ENCODE peak calls at places on chromosomes 13 and 19, in four cellular contexts. X is GM23248, S is left ventricle myocardium inferior, J is astrocyte. P is an unnamed sample. For H3K9me3 and H3K4me1, the result is how much of the 10 kb centered on the place peaks cover.

GRCh38 chr19:56133858-56134654 is 7.0 kb upstream of the ZNF444 start:
- DNase-seq in X (peak), S (no peak), J (no peak), P (no peak)

GRCh38 chr19:49327878-49328544 is 3.0 kb upstream of the SLC6A16 start:
- DNase-seq in X (peak), S (no peak), J (no peak), P (peak)

GRCh38 chr13:97753942-97754670 is 199.4 kb upstream of the IPO5 start:
- DNase-seq in X (no peak), S (no peak), J (no peak), P (no peak)

GRCh38 chr19:13788991-13789390 is 6.3 kb upstream of the ZSWIM4 start:
- DNase-seq in X (peak), S (no peak), J (peak), P (peak)

GRCh38 chr19:5321851-5322681 is 18.5 kb downstream of the PTPRS start:
- DNase-seq in X (no peak), S (no peak), J (no peak), P (no peak)

GRCh38 chr19:16366433-16367268 is 42.0 kb downstream of the KLF2 start:
- DNase-seq in X (no peak), S (no peak), J (no peak), P (no peak)

GRCh38 chr13:46598140-46598819 is 45.3 kb downstream of the LRCH1 start:
- DNase-seq in X (no peak), S (no peak), J (no peak), P (no peak)

GRCh38 chr13:113070855-113071254 is 34.7 kb upstream of the F7 start:
- DNase-seq in X (no peak), S (no peak), J (no peak), P (no peak)

GRCh38 chr19:51884713-51885112 is 3.0 kb downstream of the ZNF577 start:
- DNase-seq in X (no peak), S (no peak), J (no peak), P (no peak)
- H3K9me3 ChIP-seq in X (under half), S (under half), J (under half), P (under half)

DNA sequence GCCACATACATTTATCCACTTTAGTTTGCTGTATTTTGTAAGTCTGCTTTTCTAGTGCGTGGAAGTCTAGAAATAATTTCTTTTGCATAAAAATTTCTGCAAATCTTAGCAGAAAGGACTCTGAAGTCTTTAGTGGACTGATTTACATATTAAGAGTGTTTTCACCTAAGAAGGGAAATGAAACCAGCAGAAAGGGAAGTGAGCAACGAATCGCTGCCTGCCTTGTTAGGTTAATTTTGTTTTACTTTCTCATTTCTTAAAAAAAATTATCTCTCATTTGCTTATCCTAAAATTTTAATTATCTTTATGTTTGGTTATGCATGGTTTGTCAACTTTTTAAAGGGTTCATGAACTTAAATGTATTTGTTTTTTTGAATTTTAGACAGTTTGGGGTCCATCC is 767 bp upstream of the GPR18 start:
- DNase-seq in X (no peak), S (no peak), J (no peak), P (no peak)
- H3K4me1 ChIP-seq in X (under half), S (under half), J (under half), P (under half)

GRCh38 chr19:10106100-10106936 is at the start of gene PPAN:
- DNase-seq in X (peak), S (peak), J (peak), P (peak)

GRCh38 chr19:10109528-10109927 is 2.0 kb upstream of the P2RY11 start:
- DNase-seq in X (no peak), S (no peak), J (no peak), P (no peak)

GRCh38 chr19:10105241-10106099 is 692 bp upstream of the PPAN start:
- DNase-seq in X (peak), S (no peak), J (no peak), P (no peak)

GRCh38 chr19:10107254-10107653 is 1.1 kb downstream of the PPAN start:
- DNase-seq in X (no peak), S (no peak), J (no peak), P (no peak)

DNA sequence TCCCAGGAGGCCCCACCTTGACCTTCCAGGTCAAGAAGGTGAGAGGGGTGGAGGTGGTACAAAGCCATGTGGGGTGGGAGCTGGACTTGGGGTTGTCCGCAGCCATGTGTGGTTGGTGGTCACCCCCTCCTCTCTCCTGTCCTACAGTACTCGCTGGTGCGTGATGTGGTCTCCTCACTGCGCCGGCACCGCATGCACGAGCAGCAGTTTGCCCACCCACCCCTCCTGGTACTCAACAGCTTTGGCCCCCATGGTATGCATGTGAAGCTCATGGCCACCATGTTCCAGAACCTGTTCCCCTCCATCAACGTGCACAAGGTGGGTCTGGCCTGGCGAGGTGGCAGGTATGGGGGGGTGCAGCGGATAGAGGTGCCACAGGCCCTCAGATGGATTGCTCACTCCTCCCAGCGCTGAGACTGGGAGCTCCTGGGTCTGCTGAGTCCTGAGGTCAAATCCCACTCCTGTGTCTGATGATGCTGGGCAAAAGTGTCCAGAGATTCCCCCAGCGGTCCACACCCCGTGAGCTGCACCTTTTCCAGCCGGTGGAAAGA is 1.7 kb downstream of the PPAN start:
- DNase-seq in X (no peak), S (no peak), J (no peak), P (no peak)
- H3K27ac ChIP-seq in X (peak), S (no peak), J (no peak), P (no peak)

GRCh38 chr19:52110780-52111179 is 15.2 kb upstream of the ZNF841 start:
- DNase-seq in X (no peak), S (no peak), J (no peak), P (no peak)
- H3K9me3 ChIP-seq in X (under half), S (half or more), J (half or more), P (half or more)

GRCh38 chr19:21566073-21566472 is 60.7 kb downstream of the ZNF429 start:
- DNase-seq in X (peak), S (no peak), J (no peak), P (no peak)

GRCh38 chr19:21568816-21569496 is 63.6 kb downstream of the ZNF429 start:
- DNase-seq in X (peak), S (peak), J (peak), P (peak)

GRCh38 chr19:21574607-21575006 is 69.2 kb downstream of the ZNF429 start:
- DNase-seq in X (no peak), S (no peak), J (no peak), P (no peak)

GRCh38 chr19:21569497-21569870 is 64.1 kb downstream of the ZNF429 start:
- DNase-seq in X (peak), S (peak), J (peak), P (no peak)

DNA sequence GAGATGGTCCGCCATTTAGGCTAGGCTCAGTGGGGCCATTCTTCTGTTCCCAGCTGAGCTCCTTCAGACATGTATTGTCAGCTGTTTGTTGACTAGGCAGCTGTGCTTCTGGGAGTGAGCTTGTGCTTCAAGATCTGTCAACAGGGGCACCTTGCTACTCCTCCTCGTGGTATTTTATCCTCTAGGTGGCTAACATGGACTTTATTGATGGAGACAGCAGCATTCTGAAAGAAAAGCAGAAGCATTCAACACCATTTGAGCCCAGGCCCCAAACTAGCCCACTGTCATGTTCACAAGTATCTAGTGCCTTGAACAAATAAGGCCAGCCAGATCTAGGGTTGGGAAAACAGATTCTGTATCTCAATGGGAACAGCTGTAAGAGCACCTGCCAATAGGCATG is 65.9 kb downstream of the ZNF429 start:
- DNase-seq in X (no peak), S (no peak), J (no peak), P (no peak)
- H3K4me1 ChIP-seq in X (under half), S (under half), J (under half), P (under half)

GRCh38 chr19:18433735-18434398 is 4.1 kb downstream of the ISYNA1 start:
- DNase-seq in X (no peak), S (no peak), J (no peak), P (no peak)
- H3K27ac ChIP-seq in X (no peak), S (peak), J (no peak), P (peak)

GRCh38 chr13:99657848-99658265 is 156.6 kb downstream of the TM9SF2 start:
- DNase-seq in X (peak), S (peak), J (peak), P (peak)
- H3K9me3 ChIP-seq in X (under half), S (under half), J (under half), P (under half)

DNA sequence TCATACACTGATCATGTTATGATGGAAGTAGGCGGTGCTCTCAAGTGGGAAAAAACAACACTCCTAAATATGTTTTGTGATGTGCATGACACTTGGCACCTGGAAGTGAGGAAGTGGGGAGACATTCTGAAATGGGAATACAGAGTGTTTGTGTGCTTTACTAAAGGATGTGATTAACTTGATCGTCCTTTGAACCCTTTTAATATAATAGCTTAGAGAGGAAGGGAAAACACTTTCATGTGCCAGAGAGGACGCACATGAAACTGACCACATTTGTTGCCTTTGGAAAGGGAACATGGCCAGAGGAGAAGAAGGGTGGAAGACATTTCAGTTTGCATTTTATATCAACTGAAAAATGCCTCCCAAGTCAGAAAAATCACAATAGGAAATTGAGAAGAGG is 31.4 kb downstream of the SMAD9 start:
- DNase-seq in X (no peak), S (no peak), J (no peak), P (no peak)
- H3K4me1 ChIP-seq in X (under half), S (under half), J (under half), P (half or more)

GRCh38 chr19:3525052-3525451 is 13.9 kb upstream of the TEKTIP1 start:
- DNase-seq in X (no peak), S (no peak), J (no peak), P (no peak)
- H3K27ac ChIP-seq in X (no peak), S (no peak), J (no peak), P (no peak)

DNA sequence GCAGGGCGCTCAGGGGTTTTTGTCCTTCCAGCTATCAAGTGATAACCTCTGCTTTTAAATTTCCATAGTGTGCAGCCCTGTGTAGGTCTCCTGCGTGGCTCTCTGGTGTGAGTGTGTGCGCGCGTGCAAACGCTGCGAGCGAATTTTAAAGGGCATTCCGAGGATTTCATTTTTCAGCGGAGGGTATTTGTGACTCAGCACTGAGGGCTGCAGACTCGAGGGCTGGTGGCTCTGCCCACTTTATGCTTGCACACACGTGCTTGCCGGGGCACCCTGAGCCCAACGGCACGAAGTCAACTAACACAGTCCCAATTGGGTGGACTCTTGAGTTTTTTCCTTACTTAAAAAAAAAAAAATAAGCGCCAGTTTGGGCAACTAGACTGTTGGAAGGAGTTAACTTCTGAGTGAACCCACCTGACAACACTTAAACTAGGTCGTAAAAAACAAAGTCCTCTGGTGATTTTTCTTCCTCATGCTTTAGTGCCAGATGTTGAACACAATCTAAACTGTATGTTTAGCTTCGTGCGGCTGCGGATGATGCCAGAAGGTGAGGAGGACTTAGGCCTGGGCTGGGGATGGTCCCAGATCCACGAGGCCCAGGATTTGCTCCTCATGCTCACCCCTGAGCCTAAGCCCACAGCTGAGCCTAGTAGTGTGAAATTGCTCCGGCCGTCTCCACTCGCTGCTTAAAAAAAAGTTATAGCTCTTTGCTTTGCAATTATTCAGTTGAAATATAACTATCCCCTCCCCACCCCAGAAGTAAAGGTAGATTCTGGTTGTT is 2.1 kb downstream of the FGF9 start:
- DNase-seq in X (peak), S (no peak), J (no peak), P (no peak)
- H3K9me3 ChIP-seq in X (under half), S (under half), J (under half), P (under half)